ENCODE peak calls at places on chromosome 4, in six cellular contexts. H is GM23248, W is Karpas-422, V is trophoblast cell, T is pancreas, B is heart left ventricle. N is an unnamed sample.

GRCh38 chr4:150578745-150579470 is 3.0 kb upstream of the MAB21L2 start:
- DNase-seq in H (peak; percentile 36), W (no peak), V (no peak), T (no peak), B (no peak), N (peak; percentile 80)

GRCh38 chr4:8216443-8217245 is 17.6 kb downstream of the SH3TC1 start:
- DNase-seq in H (no peak), W (no peak), V (no peak), T (no peak), B (no peak), N (no peak)

GRCh38 chr4:183733181-183733580 is 74.1 kb downstream of the TRAPPC11 start:
- DNase-seq in H (no peak), W (no peak), V (no peak), T (no peak), B (no peak), N (no peak)

GRCh38 chr4:3531306-3531886 is 826 bp downstream of the LRPAP1 start:
- DNase-seq in H (no peak), W (peak; percentile 52), V (no peak), T (peak; percentile 13), B (peak; percentile 21), N (no peak)

GRCh38 chr4:83011779-83012630 is 1.4 kb upstream of the LIN54 start:
- DNase-seq in H (peak; percentile 70), W (peak; percentile 51), V (peak; percentile 62), T (peak; percentile 49), B (peak; percentile 40), N (peak; percentile 45)

GRCh38 chr4:8340721-8341680 is 71.4 kb downstream of the HTRA3 start:
- DNase-seq in H (no peak), W (no peak), V (no peak), T (no peak), B (peak; percentile 90), N (no peak)

GRCh38 chr4:28947374-28947773 is 1772.8 kb upstream of the PCDH7 start:
- DNase-seq in H (no peak), W (no peak), V (no peak), T (no peak), B (no peak), N (no peak)

GRCh38 chr4:183635333-183635732 is 23.7 kb downstream of the RWDD4 start:
- DNase-seq in H (no peak), W (no peak), V (no peak), T (no peak), B (no peak), N (no peak)

GRCh38 chr4:83677656-83678055 is 141.7 kb downstream of the GPAT3 start:
- DNase-seq in H (peak; percentile 83), W (no peak), V (no peak), T (no peak), B (no peak), N (no peak)

GRCh38 chr4:117477925-117478324 is 392.5 kb upstream of the TRAM1L1 start:
- DNase-seq in H (no peak), W (no peak), V (no peak), T (no peak), B (no peak), N (no peak)

GRCh38 chr4:102404551-102404969 is 59.3 kb upstream of the SLC39A8 start:
- DNase-seq in H (no peak), W (no peak), V (no peak), T (no peak), B (no peak), N (peak; percentile 16)

GRCh38 chr4:26058537-26058936 is 144.5 kb downstream of the SMIM20 start:
- DNase-seq in H (no peak), W (no peak), V (peak; percentile 45), T (peak; percentile 46), B (no peak), N (no peak)

GRCh38 chr4:9971711-9972110 is 49.6 kb downstream of the SLC2A9 start:
- DNase-seq in H (no peak), W (no peak), V (peak; percentile 36), T (no peak), B (no peak), N (no peak)

GRCh38 chr4:158644755-158645154 is 26.9 kb downstream of the C4orf46 start:
- DNase-seq in H (peak; percentile 19), W (no peak), V (no peak), T (no peak), B (no peak), N (no peak)

GRCh38 chr4:169645627-169646026 is 25.2 kb downstream of the CLCN3 start:
- DNase-seq in H (no peak), W (no peak), V (no peak), T (no peak), B (no peak), N (no peak)

GRCh38 chr4:120156115-120156718 is 89.6 kb upstream of the MAD2L1 start:
- DNase-seq in H (peak; percentile 60), W (peak; percentile 89), V (peak; percentile 42), T (no peak), B (no peak), N (peak; percentile 30)

GRCh38 chr4:16225139-16225538 is 1.1 kb downstream of the TAPT1 start:
- DNase-seq in H (peak; percentile 79), W (peak; percentile 68), V (no peak), T (no peak), B (no peak), N (no peak)

GRCh38 chr4:16250665-16251365 is 24.5 kb upstream of the TAPT1 start:
- DNase-seq in H (no peak), W (no peak), V (peak; percentile 66), T (peak; percentile 20), B (no peak), N (no peak)

GRCh38 chr4:98932539-98932938 is 3.6 kb upstream of the EIF4E start:
- DNase-seq in H (peak; percentile 74), W (peak; percentile 70), V (no peak), T (no peak), B (no peak), N (no peak)

GRCh38 chr4:147801820-147802219 is 69.9 kb downstream of the ARHGAP10 start:
- DNase-seq in H (no peak), W (no peak), V (no peak), T (no peak), B (no peak), N (no peak)

GRCh38 chr4:124135409-124135813 is 577.1 kb downstream of the ANKRD50 start:
- DNase-seq in H (peak; percentile 28), W (no peak), V (no peak), T (no peak), B (no peak), N (no peak)

GRCh38 chr4:13933163-13933562 is 305.6 kb upstream of the BOD1L1 start:
- DNase-seq in H (peak; percentile 71), W (no peak), V (no peak), T (no peak), B (no peak), N (no peak)

GRCh38 chr4:105088110-105088879 is 58.4 kb upstream of the TET2 start:
- DNase-seq in H (peak; percentile 92), W (no peak), V (peak; percentile 87), T (no peak), B (no peak), N (peak; percentile 54)

GRCh38 chr4:106316773-106317409 is 541 bp downstream of the AIMP1 start:
- DNase-seq in H (peak; percentile 34), W (peak; percentile 60), V (no peak), T (no peak), B (no peak), N (no peak)

GRCh38 chr4:7960790-7961655 is 21.4 kb upstream of the AFAP1 start:
- DNase-seq in H (peak; percentile 98), W (peak; percentile 51), V (peak; percentile 77), T (peak; percentile 47), B (no peak), N (no peak)

GRCh38 chr4:53059253-53059652 is 197.1 kb downstream of the RASL11B start:
- DNase-seq in H (no peak), W (no peak), V (no peak), T (no peak), B (no peak), N (no peak)

GRCh38 chr4:10673817-10674369 is 10.7 kb downstream of the CLNK start:
- DNase-seq in H (no peak), W (no peak), V (no peak), T (no peak), B (no peak), N (no peak)

GRCh38 chr4:56910172-56910967 is 2.7 kb downstream of the REST start:
- DNase-seq in H (peak; percentile 7), W (no peak), V (no peak), T (no peak), B (no peak), N (no peak)

GRCh38 chr4:56907489-56908205 is at the start of gene REST:
- DNase-seq in H (peak; percentile 90), W (peak; percentile 92), V (peak; percentile 49), T (peak; percentile 75), B (peak; percentile 79), N (peak; percentile 62)

GRCh38 chr4:56908206-56909082 is 744 bp downstream of the REST start:
- DNase-seq in H (peak; percentile 92), W (peak; percentile 85), V (peak; percentile 62), T (peak; percentile 69), B (peak; percentile 68), N (peak; percentile 34)

GRCh38 chr4:56907009-56907408 is 691 bp upstream of the REST start:
- DNase-seq in H (no peak), W (no peak), V (no peak), T (peak; percentile 24), B (no peak), N (no peak)

GRCh38 chr4:56909083-56909981 is 1.6 kb downstream of the REST start:
- DNase-seq in H (peak; percentile 84), W (peak; percentile 91), V (peak; percentile 52), T (no peak), B (peak; percentile 54), N (no peak)
- H3K4me1 ChIP-seq in H (peaks cover 21% of the 10 kb centered on the region), W (peaks cover 39% of the 10 kb centered on the region), V (peaks cover 10% of the 10 kb centered on the region), T (peaks cover 3% of the 10 kb centered on the region), B (peaks cover 41% of the 10 kb centered on the region), N (no peaks in the 10 kb centered on the region)

DNA sequence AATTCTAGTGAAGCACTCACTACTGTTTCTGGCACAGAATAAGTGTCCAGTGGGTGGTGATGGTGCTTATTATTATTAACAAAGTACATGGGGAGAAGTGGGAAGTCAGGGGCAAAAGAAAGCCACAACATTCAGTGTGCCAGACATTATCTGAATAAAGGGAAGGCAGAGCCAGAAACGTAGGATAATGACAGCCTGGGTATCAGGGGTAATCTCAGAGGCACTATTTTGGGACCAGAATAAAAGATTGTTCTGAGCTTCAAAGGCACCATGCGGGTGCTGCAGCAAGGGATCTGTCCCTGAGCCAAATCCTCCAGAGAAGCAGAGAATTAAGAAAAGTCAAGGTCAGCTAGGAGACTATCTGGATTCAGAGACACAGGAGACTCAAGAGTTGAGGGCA is 328.8 kb upstream of the GATB start:
- DNase-seq in H (no peak), W (no peak), V (no peak), T (no peak), B (no peak), N (no peak)
- H3K4me3 ChIP-seq in H (no peak overlapping the region), W (no peak overlapping the region), V (no peak overlapping the region), T (no peak overlapping the region), B (no peak overlapping the region), N (no peak overlapping the region)

GRCh38 chr4:75845992-75846391 is 56.3 kb downstream of the PPEF2 start:
- DNase-seq in H (no peak), W (no peak), V (no peak), T (no peak), B (no peak), N (no peak)
- H3K4me1 ChIP-seq in H (peaks cover 40% of the 10 kb centered on the region), W (no peaks in the 10 kb centered on the region), V (peaks cover 4% of the 10 kb centered on the region), T (no peaks in the 10 kb centered on the region), B (peaks cover 9% of the 10 kb centered on the region), N (no peaks in the 10 kb centered on the region)

DNA sequence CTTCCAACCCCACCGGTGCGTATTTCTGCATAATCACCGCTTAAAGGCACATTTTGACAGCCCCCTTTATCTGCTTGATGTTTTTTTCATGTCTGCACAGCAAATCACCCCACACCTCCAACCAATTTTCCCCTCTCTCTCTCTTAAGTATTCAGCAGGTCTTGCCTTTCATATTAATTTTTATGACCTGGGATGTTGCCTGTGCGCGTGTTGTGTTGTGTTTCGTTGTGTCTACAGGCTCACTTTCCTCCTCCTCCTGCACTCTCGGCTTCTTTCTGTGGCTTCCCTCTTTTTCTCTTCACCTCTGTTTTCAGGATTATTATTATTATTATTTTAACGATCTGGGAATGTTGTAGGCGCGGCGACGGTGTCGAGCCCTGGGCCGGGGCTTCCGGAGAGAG is 721 bp downstream of the POU4F2 start:
- DNase-seq in H (no peak), W (no peak), V (no peak), T (no peak), B (no peak), N (no peak)
- H3K4me3 ChIP-seq in H (peak overlapping the region; percentile 57), W (no peak overlapping the region), V (no peak overlapping the region), T (no peak overlapping the region), B (peak overlapping the region; percentile 6), N (peak overlapping the region; percentile 24)